ENCODE peak calls at places on chromosomes 11 and 22, in eight cellular contexts. W is neuronal stem cell; Z is amygdala; Y is effector CD4-positive, alpha-beta T cell; S is A549; Q is astrocyte of the spinal cord; K is activated gamma-delta T cell treated with anti-CD3 and anti-CD28 coated beads, Interleukin-2, amount 50 U/mL, for 16 hours; R is activated CD4-positive, alpha-beta T cell treated with anti-CD3 and anti-CD28 coated beads, Interleukin-2, amount 50 U/mL, for 48 hours. X is an unnamed sample.

GRCh38 chr11:44979536-44980399 is 29.1 kb upstream of the TP53I11 start:
- DNase-seq in W (no peak), Z (no peak), Y (no peak), R (no peak), S (peak; percentile 92), K (no peak), Q (no peak), X (no peak)

GRCh38 chr11:199004-199581 is 6.2 kb downstream of the SCGB1C1 start:
- DNase-seq in Z (no peak), R (no peak), K (no peak), S (no peak), Q (no peak), Y (no peak), W (no peak), X (no peak)

GRCh38 chr11:7548659-7549283 is 35.0 kb downstream of the PPFIBP2 start:
- DNase-seq in W (no peak), R (peak; percentile 28), S (peak; percentile 27), Z (no peak), Y (no peak), K (no peak), Q (no peak), X (no peak)

GRCh38 chr11:8604078-8604723 is 10.2 kb upstream of the STK33 start:
- DNase-seq in Q (peak; percentile 100), S (peak; percentile 97), R (peak; percentile 43), W (peak; percentile 51), K (no peak), Z (no peak), Y (no peak), X (no peak)

GRCh38 chr11:112499153-112499907 is 238.7 kb upstream of the PLET1 start:
- DNase-seq in K (no peak), Q (no peak), S (no peak), W (no peak), Z (no peak), Y (no peak), R (no peak), X (no peak)

GRCh38 chr11:47672283-47672730 is 29.9 kb upstream of the MTCH2 start:
- DNase-seq in Y (no peak), S (peak; percentile 57), K (no peak), Z (no peak), W (no peak), Q (no peak), R (no peak), X (no peak)

GRCh38 chr11:97902828-97903227 is 1117.9 kb upstream of the CNTN5 start:
- DNase-seq in Q (no peak), K (no peak), Z (no peak), Y (no peak), R (no peak), W (no peak), S (no peak), X (no peak)

GRCh38 chr11:60265373-60266214 is 14.9 kb upstream of the MS4A4A start:
- DNase-seq in S (peak; percentile 36), Z (no peak), K (no peak), Y (no peak), R (no peak), Q (peak; percentile 18), W (peak; percentile 54), X (no peak)

GRCh38 chr11:35237860-35238715 is 99.1 kb downstream of the CD44 start:
- DNase-seq in Q (peak; percentile 45), Z (peak; percentile 16), Y (peak; percentile 36), K (peak; percentile 28), W (peak; percentile 69), S (peak; percentile 72), R (peak; percentile 48), X (peak; percentile 42)

GRCh38 chr11:2092464-2092910 is 46.7 kb downstream of the IGF2 start:
- DNase-seq in Y (no peak), Z (no peak), Q (no peak), S (no peak), W (no peak), K (no peak), R (no peak), X (no peak)

GRCh38 chr11:78080818-78081495 is 1.3 kb upstream of the NDUFC2 start:
- DNase-seq in Z (no peak), Y (no peak), K (no peak), W (no peak), R (no peak), Q (peak; percentile 59), S (no peak), X (no peak)

GRCh38 chr11:13321431-13321830 is 43.8 kb downstream of the BMAL1 start:
- DNase-seq in W (no peak), Z (no peak), S (no peak), R (no peak), K (no peak), Q (no peak), Y (no peak), X (no peak)

GRCh38 chr11:106585061-106585460 is 433.2 kb downstream of the GUCY1A2 start:
- DNase-seq in W (peak; percentile 1), R (no peak), Z (no peak), Y (no peak), Q (peak; percentile 32), K (no peak), S (peak; percentile 6), X (no peak)

GRCh38 chr22:43838161-43838560 is 24.2 kb downstream of the SULT4A1 start:
- DNase-seq in Y (no peak), K (no peak), Q (no peak), R (no peak), S (no peak), W (no peak), Z (no peak), X (no peak)

GRCh38 chr22:29254283-29254653 is 13.5 kb downstream of the RHBDD3 start:
- DNase-seq in W (no peak), S (no peak), K (no peak), Q (no peak), Y (no peak), Z (no peak), R (no peak), X (no peak)

GRCh38 chr11:132125855-132126841 is 755.7 kb downstream of the NTM start:
- DNase-seq in S (no peak), Q (peak; percentile 62), Y (no peak), W (peak; percentile 30), R (no peak), K (no peak), Z (peak; percentile 41), X (no peak)

GRCh38 chr22:19904174-19904856 is 37.3 kb upstream of the COMT start:
- DNase-seq in S (no peak), W (no peak), Y (no peak), K (no peak), R (no peak), Z (no peak), Q (no peak), X (no peak)

GRCh38 chr11:77039491-77040400 is 5.5 kb downstream of the B3GNT6 start:
- DNase-seq in Q (peak; percentile 33), W (peak; percentile 26), Z (no peak), R (peak; percentile 23), Y (no peak), S (no peak), K (no peak), X (no peak)

GRCh38 chr11:38543311-38543710 is 1945.3 kb upstream of the RAG2 start:
- DNase-seq in S (no peak), Y (no peak), R (no peak), Z (no peak), Q (peak; percentile 68), K (no peak), W (no peak), X (no peak)

GRCh38 chr11:19079643-19080440 is 19.3 kb upstream of the MRGPRX2 start:
- DNase-seq in K (no peak), R (no peak), Q (peak; percentile 84), S (peak; percentile 19), Y (no peak), Z (no peak), W (no peak), X (no peak)

GRCh38 chr11:65645710-65646109 is 7.8 kb downstream of the SIPA1 start:
- DNase-seq in K (no peak), R (no peak), Y (no peak), Q (peak; percentile 42), S (no peak), W (no peak), Z (no peak), X (no peak)

GRCh38 chr22:33326540-33327295 is 268.5 kb upstream of the SYN3 start:
- DNase-seq in R (no peak), Z (no peak), W (no peak), S (no peak), Q (no peak), K (no peak), Y (no peak), X (no peak)

GRCh38 chr11:62120001-62120400 is 3.8 kb upstream of the INCENP start:
- DNase-seq in R (no peak), S (no peak), Z (no peak), K (no peak), W (no peak), Y (no peak), Q (no peak), X (no peak)

GRCh38 chr11:19253149-19253540 is 12.4 kb upstream of the E2F8 start:
- DNase-seq in R (no peak), W (no peak), K (no peak), S (no peak), Z (no peak), Q (no peak), Y (no peak), X (no peak)

GRCh38 chr11:9060700-9061111 is 30.7 kb downstream of the SCUBE2 start:
- DNase-seq in K (no peak), W (peak; percentile 24), S (peak; percentile 34), R (peak; percentile 68), Z (no peak), Q (no peak), Y (no peak), X (no peak)

GRCh38 chr11:122864386-122864785 is 18.2 kb upstream of the JHY start:
- DNase-seq in W (no peak), Z (no peak), R (no peak), Y (no peak), K (no peak), Q (no peak), S (no peak), X (no peak)

GRCh38 chr11:134414772-134415765 is 3.0 kb upstream of the B3GAT1 start:
- DNase-seq in Y (no peak), S (no peak), Z (peak; percentile 56), W (no peak), R (no peak), Q (no peak), K (no peak), X (no peak)

GRCh38 chr11:34214961-34215805 is 109.8 kb downstream of the NAT10 start:
- DNase-seq in Z (no peak), R (peak; percentile 80), Y (peak; percentile 3), S (peak; percentile 64), K (peak; percentile 37), Q (peak; percentile 58), W (no peak), X (no peak)

GRCh38 chr22:28883917-28884753 is 763 bp downstream of the ZNRF3 start:
- DNase-seq in Y (peak; percentile 35), S (peak; percentile 20), Q (no peak), K (no peak), R (peak; percentile 20), Z (no peak), W (peak; percentile 21), X (peak; percentile 20)

GRCh38 chr22:19693581-19693980 is 20.7 kb upstream of the SEPTIN5 start:
- DNase-seq in R (no peak), S (no peak), Y (no peak), Q (no peak), W (no peak), Z (no peak), K (no peak), X (no peak)

GRCh38 chr11:73597340-73597955 is 464 bp downstream of the FAM168A start:
- DNase-seq in K (no peak), Y (no peak), R (peak; percentile 4), Z (peak; percentile 44), Q (no peak), S (no peak), W (peak; percentile 24), X (no peak)